ENCODE peak calls at places on chromosomes 7 and 10, in eight cellular contexts. Z, Y, M, W, H, L, A and C are unnamed samples.

GRCh38 chr7:30739691-30740090 is 12.2 kb upstream of the INMT start:
- DNase-seq in W (no peak), Z (no peak), Y (peak), M (no peak), L (no peak), A (no peak), H (no peak), C (no peak)

GRCh38 chr7:41540601-41541000 is 162.3 kb downstream of the INHBA start:
- DNase-seq in A (no peak), L (no peak), H (no peak), M (no peak), Z (no peak), Y (no peak), W (no peak), C (no peak)

GRCh38 chr7:106050743-106051110 is 61.4 kb downstream of the SYPL1 start:
- DNase-seq in Y (no peak), M (no peak), H (no peak), Z (no peak), A (no peak), W (peak), L (no peak), C (no peak)

GRCh38 chr10:33734393-33735110 is 400.1 kb upstream of the NRP1 start:
- DNase-seq in W (no peak), Y (no peak), L (no peak), H (no peak), A (no peak), M (no peak), Z (no peak), C (no peak)

GRCh38 chr10:131025333-131025732 is 286.2 kb downstream of the TCERG1L start:
- DNase-seq in H (no peak), Z (no peak), L (no peak), W (no peak), Y (peak), M (no peak), A (no peak), C (no peak)

GRCh38 chr10:49615721-49616120 is 1.9 kb downstream of the CHAT start:
- DNase-seq in Y (peak), L (no peak), Z (no peak), A (no peak), W (no peak), M (no peak), H (no peak), C (no peak)

GRCh38 chr7:85890244-85890811 is 703.5 kb upstream of the SEMA3D start:
- DNase-seq in A (peak), Y (no peak), M (no peak), W (peak), Z (peak), H (no peak), L (peak), C (no peak)

GRCh38 chr7:156827587-156828203 is 65.3 kb downstream of the LMBR1 start:
- DNase-seq in W (peak), M (no peak), A (peak), H (no peak), L (no peak), Z (peak), Y (no peak), C (no peak)

GRCh38 chr7:143002106-143002505 is 24.8 kb downstream of the OR9A2 start:
- DNase-seq in L (no peak), A (no peak), Y (no peak), H (no peak), W (peak), M (no peak), Z (peak), C (no peak)

GRCh38 chr10:119896061-119896655 is 3.6 kb downstream of the SEC23IP start:
- DNase-seq in Y (no peak), A (no peak), Z (peak), M (no peak), W (peak), H (no peak), L (no peak), C (no peak)

GRCh38 chr10:123009105-123009805 is 449 bp downstream of the ACADSB start:
- DNase-seq in M (peak), Y (peak), W (no peak), H (peak), Z (peak), A (peak), L (no peak), C (no peak)